ENCODE peak calls at places on chromosomes 13 and 19, in six cellular contexts. D is fibroblast of the aortic adventitia, E is WTC11, N is cardiac fibroblast, Z is endothelial cell, C is GM12865. L is an unnamed sample.
A peak's percentile ranks its signal among the peaks of the same experiment; 100 is the strongest.

GRCh38 chr13:29791997-29792775 is 58.2 kb downstream of the UBL3 start:
- DNase-seq in C (no peak), Z (no peak), N (peak; percentile 3), E (no peak), D (no peak), L (no peak)

GRCh38 chr13:21671793-21672680 is 1.2 kb downstream of the FGF9 start:
- DNase-seq in N (no peak), C (no peak), D (no peak), Z (no peak), E (no peak), L (no peak)

GRCh38 chr19:39970424-39970673 is 616 bp upstream of the PSMC4 start:
- DNase-seq in E (no peak), N (no peak), D (no peak), Z (no peak), C (no peak), L (no peak)

GRCh38 chr13:38590796-38591507 is 95.9 kb upstream of the FREM2 start:
- DNase-seq in D (no peak), E (no peak), C (no peak), Z (no peak), N (no peak), L (no peak)

GRCh38 chr13:48334534-48335127 is 31.1 kb downstream of the RB1 start:
- DNase-seq in Z (no peak), N (peak; percentile 68), E (no peak), C (peak; percentile 59), D (peak; percentile 70), L (no peak)

GRCh38 chr19:35399948-35400772 is 29.3 kb downstream of the GPR42 start:
- DNase-seq in Z (no peak), E (no peak), C (no peak), D (no peak), N (no peak), L (no peak)

GRCh38 chr13:44305845-44306244 is 67.8 kb upstream of the SERP2 start:
- DNase-seq in D (peak; percentile 37), Z (no peak), E (no peak), N (peak; percentile 32), C (no peak), L (no peak)

GRCh38 chr13:75749407-75749806 is 113.3 kb downstream of the LMO7 start:
- DNase-seq in C (no peak), D (peak; percentile 83), N (peak; percentile 56), Z (no peak), E (no peak), L (no peak)

GRCh38 chr13:20124303-20124702 is 36.5 kb downstream of the GJA3 start:
- DNase-seq in Z (no peak), E (no peak), N (no peak), C (no peak), D (no peak), L (no peak)

GRCh38 chr19:35265126-35265995 is 3.4 kb upstream of the USF2 start:
- DNase-seq in D (no peak), C (no peak), Z (no peak), N (no peak), E (peak; percentile 8), L (no peak)

GRCh38 chr19:12975221-12975756 is 5.9 kb downstream of the DAND5 start:
- DNase-seq in N (no peak), C (no peak), E (no peak), D (no peak), Z (no peak), L (no peak)

GRCh38 chr19:33379151-33379829 is 5.8 kb downstream of the CEBPG start:
- DNase-seq in C (no peak), N (no peak), Z (no peak), E (no peak), D (no peak), L (no peak)

GRCh38 chr13:113557013-113557412 is 27.5 kb upstream of the TFDP1 start:
- DNase-seq in D (no peak), N (no peak), E (no peak), C (no peak), Z (no peak), L (no peak)

GRCh38 chr13:25977216-25977615 is 74.6 kb downstream of the SHISA2 start:
- DNase-seq in C (no peak), E (peak; percentile 64), N (no peak), D (no peak), Z (peak; percentile 52), L (peak; percentile 74)

GRCh38 chr19:296476-297225 is 5.4 kb upstream of the PLPP2 start:
- DNase-seq in N (no peak), C (no peak), Z (no peak), E (no peak), D (no peak), L (no peak)

GRCh38 chr19:4622695-4623421 is 16.5 kb upstream of the TNFAIP8L1 start:
- DNase-seq in E (peak; percentile 45), C (no peak), N (no peak), D (peak; percentile 7), Z (no peak), L (no peak)

GRCh38 chr19:47353307-47353712 is 4.2 kb downstream of the DHX34 start:
- DNase-seq in Z (no peak), E (no peak), D (no peak), C (no peak), N (no peak), L (no peak)

GRCh38 chr19:47363758-47364529 is 14.8 kb downstream of the DHX34 start:
- DNase-seq in C (no peak), D (no peak), Z (peak; percentile 18), N (peak; percentile 84), E (peak; percentile 42), L (no peak)

GRCh38 chr19:47362321-47362720 is 13.2 kb downstream of the DHX34 start:
- DNase-seq in E (no peak), N (no peak), D (no peak), C (no peak), Z (no peak), L (no peak)

GRCh38 chr19:47356900-47357299 is 7.8 kb downstream of the DHX34 start:
- DNase-seq in D (no peak), N (no peak), Z (no peak), E (no peak), C (no peak), L (no peak)

DNA sequence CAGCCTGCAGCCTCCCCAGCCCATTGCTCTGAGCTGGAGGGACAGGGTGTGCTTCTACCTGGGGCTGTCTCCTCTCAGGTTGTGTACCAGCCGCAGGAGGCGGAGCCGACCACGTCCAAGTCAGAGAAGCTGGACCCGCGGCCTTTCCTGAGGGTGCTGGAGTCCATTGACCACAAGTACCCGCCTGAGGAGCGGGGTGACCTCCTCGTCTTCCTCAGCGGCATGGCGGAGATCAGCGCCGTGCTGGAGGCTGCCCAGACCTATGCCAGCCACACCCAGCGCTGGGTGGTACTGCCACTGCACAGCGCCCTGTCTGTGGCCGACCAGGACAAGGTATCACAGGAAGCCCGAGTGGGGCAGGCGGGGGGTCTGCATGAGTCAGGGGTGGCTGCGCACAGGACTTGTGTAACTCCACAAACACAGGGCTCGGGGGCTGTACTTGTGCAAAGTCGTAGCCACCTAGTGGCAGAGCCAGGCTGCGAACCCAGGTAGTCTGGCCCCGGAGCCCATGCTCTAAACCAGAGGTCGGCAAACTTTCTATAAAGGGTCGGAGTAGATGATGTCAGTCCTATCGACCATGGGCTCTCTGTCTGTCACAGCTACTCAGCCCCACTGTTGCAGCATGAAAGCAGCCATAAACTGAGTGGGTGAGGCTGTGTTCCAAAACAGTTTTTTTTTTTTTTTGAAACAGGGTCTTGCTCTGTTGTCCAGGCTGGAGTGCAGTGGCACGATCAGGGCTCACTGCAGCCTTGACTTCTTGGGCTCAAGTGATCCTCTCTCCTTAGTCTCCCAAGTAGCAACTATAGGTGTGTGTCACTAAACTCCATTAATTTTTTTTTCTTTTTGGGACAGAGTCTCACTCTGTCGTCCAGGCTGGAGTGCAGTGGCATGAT is 8.9 kb downstream of the DHX34 start:
- DNase-seq in Z (peak; percentile 26), N (no peak), E (peak; percentile 62), C (peak; percentile 26), D (no peak), L (no peak)
- TF ChIP-seq CTCF in Z (peak; percentile 46), N (peak; percentile 12), E (no peak), C (no peak), D (peak; percentile 6), L (peak; percentile 44)

DNA sequence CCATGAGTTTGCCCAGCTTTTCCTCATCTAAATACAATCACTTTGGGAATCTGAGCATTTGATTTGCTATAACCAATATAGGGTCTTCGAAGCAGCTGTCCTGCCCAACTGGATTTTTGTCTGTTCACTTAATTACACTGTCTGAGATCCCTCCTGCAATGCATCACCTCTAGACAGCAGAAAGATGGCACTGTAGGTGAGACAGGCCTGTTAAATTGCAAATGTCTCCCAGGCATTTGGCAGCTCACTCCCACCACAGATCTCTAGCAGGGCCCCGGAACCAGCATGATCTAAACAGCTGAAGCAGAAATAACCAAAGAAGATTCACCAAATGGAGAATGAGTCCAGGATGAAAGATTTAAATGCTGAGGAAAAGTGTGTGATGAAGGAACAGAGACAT is 41.9 kb upstream of the SERPINE3 start:
- DNase-seq in Z (no peak), C (peak; percentile 18), E (no peak), D (no peak), N (no peak), L (no peak)
- TF ChIP-seq CTCF in Z (no peak), C (peak; percentile 5), E (no peak), D (no peak), N (no peak), L (peak; percentile 5)

GRCh38 chr13:50805805-50806204 is 37.7 kb downstream of the DLEU7 start:
- DNase-seq in N (peak; percentile 51), D (peak; percentile 16), Z (no peak), C (no peak), E (no peak), L (no peak)
- TF ChIP-seq CTCF in N (peak; percentile 18), D (no peak), Z (no peak), C (no peak), E (no peak), L (no peak)

GRCh38 chr19:6396305-6396704 is 3.3 kb upstream of the GTF2F1 start:
- DNase-seq in Z (no peak), E (no peak), N (no peak), C (no peak), D (no peak), L (no peak)

GRCh38 chr19:6393074-6393981 is at the start of gene GTF2F1:
- DNase-seq in N (peak; percentile 97), C (peak; percentile 97), E (peak; percentile 95), D (peak; percentile 96), Z (peak; percentile 92), L (peak; percentile 62)

GRCh38 chr19:6394831-6395230 is 1.9 kb upstream of the GTF2F1 start:
- DNase-seq in E (no peak), D (no peak), N (no peak), Z (no peak), C (no peak), L (no peak)

GRCh38 chr19:6393982-6394412 is 1.0 kb upstream of the GTF2F1 start:
- DNase-seq in D (no peak), C (no peak), N (no peak), Z (no peak), E (no peak), L (no peak)

DNA sequence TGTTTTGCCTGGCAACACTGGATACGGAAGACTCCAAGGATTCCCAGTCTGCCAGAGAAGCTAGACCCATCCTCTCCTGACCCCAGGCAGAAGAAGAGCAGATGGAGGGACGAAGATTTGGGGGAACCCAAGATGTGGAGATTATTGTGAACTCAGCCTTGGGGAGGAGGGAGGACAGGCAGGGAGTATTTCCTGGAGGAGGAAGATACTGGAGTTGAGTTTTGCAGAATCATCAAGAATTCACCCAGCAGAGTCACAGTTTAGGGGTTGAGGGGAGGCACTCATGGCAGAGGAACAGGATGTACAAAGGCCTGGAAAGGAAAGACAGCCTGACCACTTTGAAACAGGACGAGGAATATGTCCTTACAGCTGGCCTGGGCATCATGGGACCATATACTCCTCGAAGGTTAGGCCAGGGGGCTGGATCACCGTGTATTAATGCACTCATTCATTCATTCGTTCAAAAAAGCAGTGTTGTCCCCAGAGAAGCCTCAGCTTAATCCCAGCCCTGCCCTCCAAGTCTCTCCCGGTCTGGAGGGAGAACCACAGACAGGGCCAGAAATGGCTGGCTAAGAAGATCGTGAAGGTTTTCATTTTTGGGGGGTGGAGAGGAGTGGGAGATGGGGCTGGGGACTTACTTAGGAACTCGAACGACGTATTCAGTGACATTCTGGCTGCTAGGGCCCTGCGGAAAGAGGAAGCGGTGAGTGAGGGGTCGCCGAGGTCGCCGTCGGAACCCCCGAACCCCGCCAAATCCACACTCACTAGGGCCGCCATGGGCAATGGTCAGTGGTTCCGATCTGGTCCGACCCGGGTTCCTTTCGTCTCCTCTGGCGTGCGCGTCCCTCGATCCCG is 518 bp downstream of the GTF2F1 start:
- DNase-seq in Z (no peak), E (no peak), D (no peak), C (no peak), N (no peak), L (no peak)
- TF ChIP-seq CTCF in Z (no peak), E (no peak), D (no peak), C (no peak), N (no peak), L (no peak)

L was measured in epithelial cell of proximal tubule.